ENCODE peak calls at places on chromosomes 12 and 14, in six cellular contexts. E is IMR-90, P is H1, X is neuronal stem cell, I is mesenchymal stem cell, L is trophoblast cell. A is an unnamed sample.
A peak's percentile ranks its signal among the peaks of the same experiment; 100 is the strongest.

GRCh38 chr12:121144416-121144914 is 11.8 kb downstream of the P2RX7 start:
- DNase-seq in E (peak; percentile 46), P (no peak), X (no peak), I (peak; percentile 65), L (peak; percentile 24), A (no peak)

GRCh38 chr12:106696071-106696470 is 78.4 kb upstream of the RIC8B start:
- DNase-seq in E (no peak), P (no peak), X (no peak), I (no peak), L (no peak), A (no peak)

GRCh38 chr14:90419200-90419599 is 22.4 kb downstream of the CALM1 start:
- DNase-seq in E (peak; percentile 98), P (no peak), X (no peak), I (peak; percentile 85), L (peak; percentile 91), A (no peak)

GRCh38 chr14:53696217-53696965 is 260.2 kb downstream of the BMP4 start:
- DNase-seq in E (peak; percentile 16), P (no peak), X (no peak), I (peak; percentile 39), L (peak; percentile 71), A (no peak)

GRCh38 chr12:58443273-58443980 is 476.9 kb downstream of the LRIG3 start:
- DNase-seq in E (peak; percentile 13), P (no peak), X (no peak), I (peak; percentile 37), L (peak; percentile 49), A (peak; percentile 45)

GRCh38 chr12:2537868-2538541 is 256.8 kb upstream of the FKBP4 start:
- DNase-seq in E (no peak), P (no peak), X (no peak), I (no peak), L (no peak), A (no peak)

GRCh38 chr12:89559753-89560152 is 33.9 kb upstream of the POC1B start:
- DNase-seq in E (no peak), P (no peak), X (no peak), I (no peak), L (peak; percentile 20), A (no peak)

GRCh38 chr12:105041186-105041585 is 43.1 kb downstream of the ALDH1L2 start:
- DNase-seq in E (no peak), P (no peak), X (no peak), I (no peak), L (no peak), A (no peak)

GRCh38 chr14:95998656-95999055 is 40.5 kb upstream of the C14orf132 start:
- DNase-seq in E (peak; percentile 53), P (no peak), X (no peak), I (peak; percentile 45), L (peak; percentile 44), A (no peak)

GRCh38 chr14:99270491-99271287 is 1.3 kb downstream of the BCL11B start:
- DNase-seq in E (no peak), P (no peak), X (no peak), I (no peak), L (no peak), A (peak; percentile 69)

GRCh38 chr14:64112859-64113258 is 181.3 kb downstream of the ESR2 start:
- DNase-seq in E (no peak), P (no peak), X (no peak), I (no peak), L (peak; percentile 68), A (no peak)

GRCh38 chr14:79614443-79614842 is 596.9 kb downstream of the DIO2 start:
- DNase-seq in E (no peak), P (no peak), X (no peak), I (no peak), L (no peak), A (no peak)

GRCh38 chr14:75643985-75644384 is 16.7 kb downstream of the ERG28 start:
- DNase-seq in E (peak; percentile 7), P (no peak), X (no peak), I (no peak), L (no peak), A (no peak)

GRCh38 chr12:57810450-57810849 is 8.1 kb downstream of the AVIL start:
- DNase-seq in E (peak; percentile 73), P (no peak), X (no peak), I (no peak), L (no peak), A (no peak)

GRCh38 chr12:92226036-92226661 is 80.5 kb upstream of the BTG1 start:
- DNase-seq in E (peak; percentile 28), P (no peak), X (no peak), I (peak; percentile 48), L (no peak), A (no peak)

GRCh38 chr12:41605528-41606295 is 417.6 kb downstream of the PDZRN4 start:
- DNase-seq in E (peak; percentile 1), P (no peak), X (no peak), I (peak; percentile 79), L (peak; percentile 2), A (no peak)

GRCh38 chr12:41606741-41607460 is 418.8 kb downstream of the PDZRN4 start:
- DNase-seq in E (no peak), P (no peak), X (no peak), I (peak; percentile 39), L (no peak), A (no peak)

GRCh38 chr12:41604830-41605229 is 416.7 kb downstream of the PDZRN4 start:
- DNase-seq in E (no peak), P (no peak), X (no peak), I (peak; percentile 61), L (peak; percentile 24), A (no peak)
- H3K14ac ChIP-seq in E (no peak overlapping the region), P (no peak overlapping the region), X (no peak overlapping the region), I (no peak overlapping the region), L (no peak overlapping the region), A (no peak overlapping the region)

GRCh38 chr12:76914102-76914859 is 35.5 kb upstream of the CSRP2 start:
- DNase-seq in E (no peak), P (no peak), X (no peak), I (no peak), L (no peak), A (no peak)

GRCh38 chr12:76915381-76916169 is 36.8 kb upstream of the CSRP2 start:
- DNase-seq in E (no peak), P (no peak), X (no peak), I (peak; percentile 48), L (peak; percentile 46), A (no peak)

GRCh38 chr12:76919388-76920181 is 40.8 kb upstream of the CSRP2 start:
- DNase-seq in E (no peak), P (no peak), X (no peak), I (no peak), L (no peak), A (no peak)

GRCh38 chr12:76920182-76921014 is 41.6 kb upstream of the CSRP2 start:
- DNase-seq in E (no peak), P (no peak), X (no peak), I (no peak), L (no peak), A (no peak)

DNA sequence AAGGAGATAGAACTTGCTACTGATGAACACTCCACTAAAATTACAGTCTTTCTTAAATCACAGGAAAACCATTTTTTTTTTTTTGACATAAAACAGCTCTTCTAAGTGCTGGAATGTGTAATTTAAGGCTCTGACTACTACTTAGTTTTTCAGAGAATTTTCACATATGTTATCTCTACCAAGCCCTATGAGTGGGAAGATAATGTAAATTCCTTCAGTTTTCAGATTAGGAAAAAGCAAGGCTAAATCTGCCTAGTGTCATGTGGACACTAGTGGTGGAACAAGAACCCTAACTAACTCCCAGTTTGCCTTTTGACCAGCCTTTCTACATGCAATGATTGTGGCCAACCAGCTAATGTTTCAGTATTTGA is 37.3 kb upstream of the CSRP2 start:
- DNase-seq in E (peak; percentile 27), P (no peak), X (no peak), I (peak; percentile 50), L (peak; percentile 6), A (no peak)
- H3K14ac ChIP-seq in E (no peak overlapping the region), P (no peak overlapping the region), X (no peak overlapping the region), I (no peak overlapping the region), L (no peak overlapping the region), A (no peak overlapping the region)

GRCh38 chr12:49796606-49797451 is 31.4 kb downstream of the NCKAP5L start:
- DNase-seq in E (no peak), P (no peak), X (no peak), I (no peak), L (no peak), A (no peak)
- H3K14ac ChIP-seq in E (no peak overlapping the region), P (no peak overlapping the region), X (no peak overlapping the region), I (no peak overlapping the region), L (no peak overlapping the region), A (no peak overlapping the region)

GRCh38 chr12:14957769-14958168 is 3.6 kb downstream of the ARHGDIB start:
- DNase-seq in E (no peak), P (no peak), X (no peak), I (no peak), L (peak; percentile 30), A (no peak)
- H3K14ac ChIP-seq in E (no peak overlapping the region), P (no peak overlapping the region), X (no peak overlapping the region), I (no peak overlapping the region), L (peak overlapping the region; percentile 79), A (no peak overlapping the region)

GRCh38 chr12:65537978-65538377 is 259.5 kb downstream of the MSRB3 start:
- DNase-seq in E (no peak), P (no peak), X (no peak), I (no peak), L (no peak), A (no peak)
- H3K14ac ChIP-seq in E (peak overlapping the region; percentile 99), P (no peak overlapping the region), X (no peak overlapping the region), I (no peak overlapping the region), L (no peak overlapping the region), A (no peak overlapping the region)

GRCh38 chr12:78146365-78146772 is 315.7 kb downstream of the NAV3 start:
- DNase-seq in E (peak; percentile 62), P (no peak), X (peak; percentile 17), I (peak; percentile 50), L (peak; percentile 48), A (no peak)
- H3K14ac ChIP-seq in E (no peak overlapping the region), P (no peak overlapping the region), X (no peak overlapping the region), I (no peak overlapping the region), L (no peak overlapping the region), A (no peak overlapping the region)

GRCh38 chr12:10607885-10608458 is 5.4 kb downstream of the MAGOHB start:
- DNase-seq in E (peak; percentile 15), P (no peak), X (no peak), I (peak; percentile 38), L (peak; percentile 37), A (no peak)
- H3K14ac ChIP-seq in E (no peak overlapping the region), P (no peak overlapping the region), X (no peak overlapping the region), I (no peak overlapping the region), L (no peak overlapping the region), A (no peak overlapping the region)

DNA sequence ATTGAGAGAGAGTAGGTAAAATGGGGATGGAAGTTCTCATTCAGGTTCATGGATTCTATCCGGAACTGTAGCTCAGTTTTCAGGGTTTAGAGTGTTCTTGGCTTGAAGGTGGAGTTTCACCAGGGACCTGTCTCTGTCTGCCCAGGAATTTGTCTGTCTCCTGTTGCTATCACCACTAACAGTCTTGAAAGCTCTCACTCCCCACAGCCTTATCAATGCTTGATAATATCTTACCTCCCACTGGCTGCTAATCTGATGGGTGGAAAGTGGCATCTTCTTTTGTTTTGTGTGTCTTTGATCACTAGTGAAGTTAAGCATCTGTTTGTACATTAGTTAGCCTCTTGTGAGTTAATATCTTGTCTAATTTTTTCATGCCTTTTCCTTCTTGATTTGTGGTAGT is 60.3 kb upstream of the TSPAN11 start:
- DNase-seq in E (no peak), P (no peak), X (no peak), I (no peak), L (no peak), A (no peak)
- H3K14ac ChIP-seq in E (no peak overlapping the region), P (no peak overlapping the region), X (no peak overlapping the region), I (no peak overlapping the region), L (no peak overlapping the region), A (no peak overlapping the region)

A was measured in H9.